ENCODE peak calls at places on chromosomes 16 and 17, in eight cellular contexts. One of them, this sample, is unnamed.

GRCh38 chr16:82331974-82332750 is 162.1 kb upstream of the MPHOSPH6 start:
- DNase-seq in A549: no peak
- DNase-seq in fibroblast of lung: no peak
- DNase-seq in Karpas-422: no peak
- DNase-seq in SK-N-SH: no peak
- DNase-seq in OCI-LY7: no peak
- DNase-seq in GM12878: no peak
- DNase-seq in mammary epithelial cell: no peak
- DNase-seq in this sample: no peak

GRCh38 chr17:57097832-57098421 is 12.9 kb downstream of the AKAP1 start:
- DNase-seq in A549: no peak
- DNase-seq in SK-N-SH: peak
- DNase-seq in GM12878: no peak
- DNase-seq in fibroblast of lung: peak
- DNase-seq in OCI-LY7: no peak
- DNase-seq in mammary epithelial cell: peak
- DNase-seq in Karpas-422: no peak
- DNase-seq in this sample: no peak

GRCh38 chr17:80008383-80008840 is 27.3 kb downstream of the TBC1D16 start:
- DNase-seq in OCI-LY7: peak
- DNase-seq in mammary epithelial cell: peak
- DNase-seq in GM12878: no peak
- DNase-seq in A549: peak
- DNase-seq in SK-N-SH: peak
- DNase-seq in fibroblast of lung: peak
- DNase-seq in Karpas-422: peak
- DNase-seq in this sample: peak

GRCh38 chr16:19505600-19506303 is 16.1 kb downstream of the GDE1 start:
- DNase-seq in OCI-LY7: no peak
- DNase-seq in fibroblast of lung: peak
- DNase-seq in mammary epithelial cell: no peak
- DNase-seq in GM12878: no peak
- DNase-seq in A549: no peak
- DNase-seq in SK-N-SH: no peak
- DNase-seq in Karpas-422: no peak
- DNase-seq in this sample: peak

GRCh38 chr16:20307791-20308190 is 19.5 kb downstream of the GP2 start:
- DNase-seq in SK-N-SH: no peak
- DNase-seq in A549: no peak
- DNase-seq in Karpas-422: no peak
- DNase-seq in fibroblast of lung: no peak
- DNase-seq in GM12878: no peak
- DNase-seq in OCI-LY7: no peak
- DNase-seq in mammary epithelial cell: no peak
- DNase-seq in this sample: no peak

GRCh38 chr16:73172621-73173312 is 124.8 kb upstream of the ZFHX3 start:
- DNase-seq in SK-N-SH: peak
- DNase-seq in mammary epithelial cell: peak
- DNase-seq in fibroblast of lung: peak
- DNase-seq in A549: peak
- DNase-seq in Karpas-422: no peak
- DNase-seq in GM12878: no peak
- DNase-seq in OCI-LY7: no peak
- DNase-seq in this sample: no peak

GRCh38 chr16:945271-946047 is 25.3 kb downstream of the LMF1 start:
- DNase-seq in mammary epithelial cell: no peak
- DNase-seq in GM12878: no peak
- DNase-seq in Karpas-422: no peak
- DNase-seq in fibroblast of lung: no peak
- DNase-seq in OCI-LY7: no peak
- DNase-seq in A549: no peak
- DNase-seq in SK-N-SH: no peak
- DNase-seq in this sample: no peak

GRCh38 chr16:65758620-65759019 is 607.9 kb upstream of the CDH5 start:
- DNase-seq in OCI-LY7: no peak
- DNase-seq in GM12878: no peak
- DNase-seq in fibroblast of lung: no peak
- DNase-seq in Karpas-422: no peak
- DNase-seq in A549: no peak
- DNase-seq in SK-N-SH: no peak
- DNase-seq in mammary epithelial cell: no peak
- DNase-seq in this sample: no peak

GRCh38 chr16:27332105-27332504 is 18.3 kb downstream of the IL4R start:
- DNase-seq in OCI-LY7: no peak
- DNase-seq in GM12878: no peak
- DNase-seq in SK-N-SH: no peak
- DNase-seq in Karpas-422: no peak
- DNase-seq in fibroblast of lung: no peak
- DNase-seq in mammary epithelial cell: no peak
- DNase-seq in A549: no peak
- DNase-seq in this sample: peak

GRCh38 chr17:75003957-75004355 is 8.5 kb upstream of the MRPL58 start:
- DNase-seq in Karpas-422: no peak
- DNase-seq in GM12878: no peak
- DNase-seq in A549: no peak
- DNase-seq in fibroblast of lung: no peak
- DNase-seq in OCI-LY7: no peak
- DNase-seq in SK-N-SH: peak
- DNase-seq in mammary epithelial cell: no peak
- DNase-seq in this sample: no peak

GRCh38 chr16:88969361-88969831 is 7.6 kb downstream of the CBFA2T3 start:
- DNase-seq in OCI-LY7: peak
- DNase-seq in GM12878: no peak
- DNase-seq in SK-N-SH: peak
- DNase-seq in mammary epithelial cell: no peak
- DNase-seq in Karpas-422: no peak
- DNase-seq in A549: no peak
- DNase-seq in fibroblast of lung: no peak
- DNase-seq in this sample: no peak

GRCh38 chr17:60139438-60140285 is 10.1 kb upstream of the CA4 start:
- DNase-seq in Karpas-422: no peak
- DNase-seq in A549: peak
- DNase-seq in GM12878: no peak
- DNase-seq in OCI-LY7: no peak
- DNase-seq in fibroblast of lung: peak
- DNase-seq in mammary epithelial cell: peak
- DNase-seq in SK-N-SH: no peak
- DNase-seq in this sample: no peak

GRCh38 chr16:997440-998051 is 16.0 kb downstream of the SOX8 start:
- DNase-seq in A549: peak
- DNase-seq in GM12878: no peak
- DNase-seq in SK-N-SH: no peak
- DNase-seq in fibroblast of lung: peak
- DNase-seq in OCI-LY7: no peak
- DNase-seq in mammary epithelial cell: peak
- DNase-seq in Karpas-422: no peak
- DNase-seq in this sample: peak

GRCh38 chr17:46771601-46772012 is 46.9 kb downstream of the WNT3 start:
- DNase-seq in mammary epithelial cell: no peak
- DNase-seq in A549: no peak
- DNase-seq in Karpas-422: peak
- DNase-seq in SK-N-SH: peak
- DNase-seq in fibroblast of lung: peak
- DNase-seq in OCI-LY7: peak
- DNase-seq in GM12878: no peak
- DNase-seq in this sample: peak

GRCh38 chr17:56593073-56593740 is at the start of gene NOG:
- DNase-seq in fibroblast of lung: peak
- DNase-seq in OCI-LY7: no peak
- DNase-seq in A549: peak
- DNase-seq in SK-N-SH: peak
- DNase-seq in mammary epithelial cell: peak
- DNase-seq in Karpas-422: no peak
- DNase-seq in GM12878: no peak
- DNase-seq in this sample: no peak

GRCh38 chr16:11356573-11357331 is 11.5 kb downstream of the RMI2 start:
- DNase-seq in GM12878: no peak
- DNase-seq in fibroblast of lung: peak
- DNase-seq in A549: peak
- DNase-seq in Karpas-422: peak
- DNase-seq in OCI-LY7: peak
- DNase-seq in SK-N-SH: peak
- DNase-seq in mammary epithelial cell: no peak
- DNase-seq in this sample: no peak
- H3K27ac ChIP-seq in GM12878: no peak
- H3K27ac ChIP-seq in fibroblast of lung: peak
- H3K27ac ChIP-seq in A549: no peak
- H3K27ac ChIP-seq in Karpas-422: no peak
- H3K27ac ChIP-seq in OCI-LY7: peak
- H3K27ac ChIP-seq in SK-N-SH: peak
- H3K27ac ChIP-seq in mammary epithelial cell: peak
- H3K27ac ChIP-seq in this sample: peak

GRCh38 chr17:4748687-4749086 is 9.0 kb upstream of the CXCL16 start:
- DNase-seq in OCI-LY7: no peak
- DNase-seq in GM12878: no peak
- DNase-seq in fibroblast of lung: no peak
- DNase-seq in SK-N-SH: no peak
- DNase-seq in Karpas-422: no peak
- DNase-seq in mammary epithelial cell: no peak
- DNase-seq in A549: no peak
- DNase-seq in this sample: no peak
- H3K4me2 ChIP-seq in OCI-LY7: no peak
- H3K4me2 ChIP-seq in GM12878: no peak
- H3K4me2 ChIP-seq in fibroblast of lung: no peak
- H3K4me2 ChIP-seq in SK-N-SH: no peak
- H3K4me2 ChIP-seq in Karpas-422: no peak
- H3K4me2 ChIP-seq in mammary epithelial cell: no peak
- H3K4me2 ChIP-seq in A549: no peak
- H3K4me2 ChIP-seq in this sample: no peak

GRCh38 chr16:68335175-68335574 is 24.4 kb downstream of the PRMT7 start:
- DNase-seq in A549: no peak
- DNase-seq in mammary epithelial cell: peak
- DNase-seq in Karpas-422: no peak
- DNase-seq in fibroblast of lung: peak
- DNase-seq in GM12878: no peak
- DNase-seq in SK-N-SH: no peak
- DNase-seq in OCI-LY7: no peak
- DNase-seq in this sample: no peak

GRCh38 chr16:68332411-68333121 is 21.7 kb downstream of the PRMT7 start:
- DNase-seq in mammary epithelial cell: no peak
- DNase-seq in fibroblast of lung: peak
- DNase-seq in Karpas-422: no peak
- DNase-seq in A549: no peak
- DNase-seq in GM12878: no peak
- DNase-seq in SK-N-SH: peak
- DNase-seq in OCI-LY7: peak
- DNase-seq in this sample: no peak

GRCh38 chr16:68328860-68329370 is 18.1 kb downstream of the PRMT7 start:
- DNase-seq in SK-N-SH: no peak
- DNase-seq in fibroblast of lung: no peak
- DNase-seq in Karpas-422: no peak
- DNase-seq in GM12878: no peak
- DNase-seq in mammary epithelial cell: no peak
- DNase-seq in A549: no peak
- DNase-seq in OCI-LY7: no peak
- DNase-seq in this sample: no peak

GRCh38 chr16:68328151-68328859 is 17.5 kb downstream of the PRMT7 start:
- DNase-seq in Karpas-422: peak
- DNase-seq in fibroblast of lung: peak
- DNase-seq in A549: peak
- DNase-seq in mammary epithelial cell: peak
- DNase-seq in SK-N-SH: peak
- DNase-seq in OCI-LY7: peak
- DNase-seq in GM12878: peak
- DNase-seq in this sample: peak

GRCh38 chr16:68331879-68332410 is 21.1 kb downstream of the PRMT7 start:
- DNase-seq in OCI-LY7: no peak
- DNase-seq in Karpas-422: no peak
- DNase-seq in mammary epithelial cell: no peak
- DNase-seq in SK-N-SH: no peak
- DNase-seq in fibroblast of lung: peak
- DNase-seq in A549: no peak
- DNase-seq in GM12878: no peak
- DNase-seq in this sample: no peak
- H3K4me3 ChIP-seq in OCI-LY7: no peak
- H3K4me3 ChIP-seq in Karpas-422: no peak
- H3K4me3 ChIP-seq in mammary epithelial cell: no peak
- H3K4me3 ChIP-seq in SK-N-SH: no peak
- H3K4me3 ChIP-seq in fibroblast of lung: no peak
- H3K4me3 ChIP-seq in A549: no peak
- H3K4me3 ChIP-seq in GM12878: no peak
- H3K4me3 ChIP-seq in this sample: no peak

GRCh38 chr17:66850692-66851091 is 15.8 kb downstream of the CACNG5 start:
- DNase-seq in GM12878: no peak
- DNase-seq in SK-N-SH: no peak
- DNase-seq in mammary epithelial cell: no peak
- DNase-seq in Karpas-422: no peak
- DNase-seq in A549: no peak
- DNase-seq in OCI-LY7: no peak
- DNase-seq in fibroblast of lung: no peak
- DNase-seq in this sample: no peak

GRCh38 chr17:66848496-66848895 is 13.6 kb downstream of the CACNG5 start:
- DNase-seq in GM12878: no peak
- DNase-seq in mammary epithelial cell: no peak
- DNase-seq in Karpas-422: no peak
- DNase-seq in fibroblast of lung: no peak
- DNase-seq in OCI-LY7: no peak
- DNase-seq in SK-N-SH: no peak
- DNase-seq in A549: no peak
- DNase-seq in this sample: no peak

GRCh38 chr17:66847704-66848103 is 12.8 kb downstream of the CACNG5 start:
- DNase-seq in GM12878: no peak
- DNase-seq in Karpas-422: no peak
- DNase-seq in mammary epithelial cell: no peak
- DNase-seq in OCI-LY7: no peak
- DNase-seq in SK-N-SH: no peak
- DNase-seq in A549: no peak
- DNase-seq in fibroblast of lung: no peak
- DNase-seq in this sample: no peak

GRCh38 chr17:66849136-66849655 is 14.3 kb downstream of the CACNG5 start:
- DNase-seq in A549: no peak
- DNase-seq in GM12878: no peak
- DNase-seq in SK-N-SH: no peak
- DNase-seq in Karpas-422: no peak
- DNase-seq in fibroblast of lung: no peak
- DNase-seq in OCI-LY7: no peak
- DNase-seq in mammary epithelial cell: no peak
- DNase-seq in this sample: no peak

DNA sequence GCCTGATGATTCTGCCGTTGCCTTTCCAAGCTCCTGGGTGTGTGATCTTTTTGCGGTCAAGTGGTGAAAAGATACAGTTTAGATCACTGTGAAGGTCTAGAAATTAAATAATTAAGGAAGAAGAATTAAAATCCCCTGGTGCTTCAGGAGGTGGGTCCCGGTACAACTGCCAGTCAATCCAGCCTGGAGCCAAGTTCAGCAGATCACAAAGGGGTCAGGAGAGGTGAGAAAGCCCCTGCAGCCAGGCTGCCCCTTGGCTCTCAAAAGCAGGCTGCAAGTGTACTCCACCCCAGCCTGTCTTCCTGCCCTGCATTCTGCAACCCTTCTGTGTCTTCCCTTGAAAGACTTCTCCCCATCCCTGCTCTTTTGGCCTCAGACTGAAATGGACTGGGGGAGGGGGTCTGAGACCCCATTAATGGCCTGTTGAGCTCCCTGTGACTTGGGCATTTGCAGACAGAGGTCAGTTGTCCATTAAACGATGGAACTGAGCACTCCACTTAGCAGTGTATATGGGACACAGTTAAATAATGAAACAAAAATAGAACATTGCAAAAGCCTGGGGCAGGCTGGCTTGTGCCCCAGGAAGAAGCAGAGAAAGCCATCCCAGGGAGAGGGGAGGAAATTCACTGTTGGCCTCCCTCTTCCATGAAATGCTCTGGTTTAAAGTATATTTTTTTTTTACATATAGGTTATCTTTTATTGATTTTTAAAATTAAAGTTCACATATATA is 15.1 kb downstream of the CACNG5 start:
- DNase-seq in mammary epithelial cell: no peak
- DNase-seq in GM12878: no peak
- DNase-seq in SK-N-SH: no peak
- DNase-seq in OCI-LY7: no peak
- DNase-seq in fibroblast of lung: no peak
- DNase-seq in Karpas-422: no peak
- DNase-seq in A549: no peak
- DNase-seq in this sample: no peak
- H3K27ac ChIP-seq in mammary epithelial cell: no peak
- H3K27ac ChIP-seq in GM12878: no peak
- H3K27ac ChIP-seq in SK-N-SH: no peak
- H3K27ac ChIP-seq in OCI-LY7: no peak
- H3K27ac ChIP-seq in fibroblast of lung: no peak
- H3K27ac ChIP-seq in Karpas-422: no peak
- H3K27ac ChIP-seq in A549: no peak
- H3K27ac ChIP-seq in this sample: no peak